ENCODE peak calls at places on chromosomes 6 and 20, in five cellular contexts. W, G, N, T and L are unnamed samples.

GRCh38 chr6:38113810-38114577 is 294.5 kb downstream of the ZFAND3 start:
- DNase-seq in W (no peak), G (no peak), N (no peak), T (no peak), L (no peak)

GRCh38 chr20:23235173-23236027 is 115.2 kb upstream of the NXT1 start:
- DNase-seq in N (no peak), W (no peak), T (peak; percentile 66), G (peak; percentile 78), L (no peak)

GRCh38 chr6:107458687-107459282 is 579 bp downstream of the PDSS2 start:
- DNase-seq in W (peak; percentile 19), G (peak; percentile 64), N (peak; percentile 39), T (peak; percentile 20), L (no peak)

GRCh38 chr6:18601515-18602035 is 214.4 kb downstream of the RNF144B start:
- DNase-seq in G (no peak), W (no peak), T (no peak), N (no peak), L (no peak)

GRCh38 chr20:36346256-36346655 is 40.1 kb downstream of the DLGAP4 start:
- DNase-seq in T (no peak), N (no peak), W (no peak), G (no peak), L (no peak)

GRCh38 chr20:38032585-38033329 is 499 bp downstream of the TTI1 start:
- DNase-seq in G (no peak), N (no peak), T (no peak), W (no peak), L (no peak)

GRCh38 chr6:85405175-85405852 is 44.6 kb upstream of the NT5E start:
- DNase-seq in N (peak; percentile 64), T (no peak), W (no peak), G (no peak), L (no peak)

GRCh38 chr6:126307859-126308258 is 32.1 kb upstream of the CENPW start:
- DNase-seq in G (no peak), T (no peak), N (no peak), W (no peak), L (no peak)

GRCh38 chr6:122962196-122962595 is 33.8 kb upstream of the CLVS2 start:
- DNase-seq in W (no peak), T (no peak), N (no peak), G (no peak), L (no peak)

GRCh38 chr6:34146021-34146782 is at the start of gene GRM4:
- DNase-seq in N (no peak), W (no peak), T (no peak), G (peak; percentile 49), L (no peak)

GRCh38 chr6:111605100-111605748 is 454 bp downstream of the TRAF3IP2 start:
- DNase-seq in T (peak; percentile 43), N (peak; percentile 59), G (peak; percentile 82), W (peak; percentile 82), L (no peak)

GRCh38 chr6:152004896-152005295 is 197.4 kb downstream of the ESR1 start:
- DNase-seq in T (no peak), W (no peak), G (no peak), N (no peak), L (no peak)

GRCh38 chr20:40431112-40431511 is 257.9 kb downstream of the MAFB start:
- DNase-seq in N (no peak), G (no peak), W (no peak), T (no peak), L (no peak)

GRCh38 chr6:80547827-80548226 is 441.4 kb downstream of the BCKDHB start:
- DNase-seq in N (no peak), W (no peak), T (no peak), G (no peak), L (no peak)

GRCh38 chr6:150343434-150343833 is 25.4 kb upstream of the IYD start:
- DNase-seq in G (no peak), N (no peak), W (no peak), T (no peak), L (no peak)

GRCh38 chr6:82959385-82959941 is 106.2 kb downstream of the UBE3D start:
- DNase-seq in W (no peak), T (no peak), N (no peak), G (no peak), L (no peak)

GRCh38 chr6:16162003-16162402 is 33.1 kb downstream of the MYLIP start:
- DNase-seq in N (no peak), T (no peak), W (no peak), G (no peak), L (no peak)

GRCh38 chr6:43772571-43773049 is 2.6 kb downstream of the VEGFA start:
- DNase-seq in W (no peak), T (peak; percentile 55), N (no peak), G (no peak), L (no peak)

GRCh38 chr6:1864496-1864895 is 254.8 kb downstream of the FOXC1 start:
- DNase-seq in G (no peak), T (no peak), N (peak; percentile 26), W (no peak), L (no peak)

GRCh38 chr6:38310061-38310460 is 329.7 kb downstream of the BTBD9 start:
- DNase-seq in G (no peak), N (no peak), T (no peak), W (no peak), L (no peak)

GRCh38 chr6:32204268-32204715 is 11.8 kb upstream of the GPSM3 start:
- DNase-seq in W (no peak), G (no peak), N (no peak), T (no peak), L (no peak)

GRCh38 chr20:61731363-61732181 is 334.1 kb downstream of the TAF4 start:
- DNase-seq in T (no peak), N (no peak), G (no peak), W (no peak), L (no peak)

GRCh38 chr20:13771853-13772453 is 12.8 kb downstream of the ESF1 start:
- DNase-seq in W (no peak), G (no peak), N (no peak), T (peak; percentile 8), L (no peak)

GRCh38 chr20:2051920-2052319 is 49.7 kb upstream of the STK35 start:
- DNase-seq in W (no peak), T (no peak), N (no peak), G (no peak), L (no peak)

DNA sequence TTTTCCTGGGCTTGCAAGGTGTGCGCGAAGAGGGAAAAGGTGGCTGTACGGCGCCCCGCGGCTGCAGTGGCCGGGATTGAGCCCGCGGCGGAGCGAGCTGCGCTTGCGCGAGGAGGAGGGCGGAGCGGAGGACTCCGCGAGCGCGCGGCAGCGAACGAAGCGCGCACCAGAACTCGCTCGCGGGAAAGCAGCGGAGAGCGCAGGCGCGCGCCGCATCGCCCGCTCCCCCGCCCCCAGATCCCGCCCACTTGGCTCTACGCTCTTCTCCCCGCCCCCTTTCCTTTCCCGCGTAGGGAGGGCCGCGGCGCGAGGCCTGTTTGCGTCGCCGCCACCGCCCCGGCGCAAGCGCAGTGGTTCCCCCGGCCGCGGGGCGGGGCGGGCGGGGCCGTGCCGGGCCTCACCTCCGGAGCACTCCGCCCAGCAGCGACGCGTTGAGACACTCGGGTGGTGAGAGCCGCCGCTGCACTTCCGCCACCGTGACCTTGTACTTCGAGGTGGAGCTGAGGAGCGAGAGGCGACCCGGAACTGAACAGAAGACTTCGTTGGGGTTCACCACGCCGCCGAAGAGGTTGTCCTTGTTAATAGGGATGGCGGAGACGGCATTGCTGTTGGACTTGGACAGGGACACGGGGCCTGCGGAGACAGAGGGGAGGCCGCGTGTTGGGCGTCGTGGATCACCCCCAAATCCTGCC is 10.6 kb downstream of the TFAP2A start:
- DNase-seq in T (peak; percentile 99), N (peak; percentile 97), W (peak; percentile 90), G (peak; percentile 97), L (peak; percentile 53)
- TF ChIP-seq CTCF in T (peak; percentile 91), N (no peak), W (no peak), G (peak; percentile 40), L (peak; percentile 39)

GRCh38 chr6:48087448-48087847 is 23.5 kb downstream of the PTCHD4 start:
- DNase-seq in W (no peak), T (no peak), G (no peak), N (no peak), L (no peak)
- TF ChIP-seq CTCF in W (no peak), T (no peak), G (peak; percentile 34), N (no peak), L (peak; percentile 37)

GRCh38 chr20:31846793-31847138 is 1.4 kb upstream of the FOXS1 start:
- DNase-seq in W (no peak), G (no peak), T (no peak), N (no peak), L (no peak)
- TF ChIP-seq CTCF in W (no peak), G (no peak), T (no peak), N (peak; percentile 1), L (no peak)

GRCh38 chr6:157670466-157671186 is 152.4 kb upstream of the SNX9 start:
- DNase-seq in T (no peak), G (peak; percentile 39), W (no peak), N (no peak), L (no peak)

GRCh38 chr6:157668034-157668401 is 155.0 kb upstream of the SNX9 start:
- DNase-seq in W (no peak), G (no peak), N (no peak), T (no peak), L (no peak)

GRCh38 chr6:157668690-157669089 is 154.4 kb upstream of the SNX9 start:
- DNase-seq in N (no peak), G (no peak), W (no peak), T (no peak), L (no peak)

GRCh38 chr6:157667211-157668033 is 155.6 kb upstream of the SNX9 start:
- DNase-seq in W (peak; percentile 45), T (peak; percentile 82), N (peak; percentile 59), G (peak; percentile 1), L (peak; percentile 76)

GRCh38 chr6:157669747-157670216 is 153.3 kb upstream of the SNX9 start:
- DNase-seq in G (peak; percentile 80), N (no peak), W (peak; percentile 78), T (no peak), L (no peak)
- TF ChIP-seq CTCF in G (peak; percentile 25), N (no peak), W (no peak), T (no peak), L (no peak)

GRCh38 chr20:15491564-15491963 is 1081.7 kb downstream of the KIF16B start:
- DNase-seq in W (no peak), T (no peak), G (no peak), N (peak; percentile 44), L (no peak)
- TF ChIP-seq CTCF in W (no peak), T (no peak), G (peak; percentile 18), N (peak; percentile 33), L (peak; percentile 49)

GRCh38 chr20:46004813-46005505 is 3.7 kb upstream of the MMP9 start:
- DNase-seq in W (no peak), G (no peak), T (no peak), N (no peak), L (no peak)
- TF ChIP-seq CTCF in W (no peak), G (no peak), T (no peak), N (no peak), L (no peak)